ENCODE peak calls at places on chromosome 4, in seven cellular contexts. D, K, B, Z, I, S and J are unnamed samples. For H3K4me1 and H3K27me3, the result is how much of the 10 kb centered on the place peaks cover.

GRCh38 chr4:6926681-6927478 is 17.3 kb downstream of the TBC1D14 start:
- DNase-seq in D (no peak), K (peak), B (no peak), Z (peak), I (no peak), S (no peak), J (no peak)

GRCh38 chr4:89101256-89102161 is 9.8 kb upstream of the TIGD2 start:
- DNase-seq in D (no peak), K (no peak), B (no peak), Z (no peak), I (peak), S (no peak), J (no peak)

GRCh38 chr4:147362868-147363440 is 117.9 kb upstream of the EDNRA start:
- DNase-seq in D (no peak), K (no peak), B (peak), Z (no peak), I (no peak), S (no peak), J (no peak)

GRCh38 chr4:99651811-99652545 is 5.7 kb downstream of the C4orf54 start:
- DNase-seq in D (no peak), K (no peak), B (peak), Z (no peak), I (no peak), S (no peak), J (no peak)

GRCh38 chr4:138870739-138871633 is 144.6 kb upstream of the NOCT start:
- DNase-seq in D (peak), K (peak), B (peak), Z (peak), I (peak), S (peak), J (peak)

GRCh38 chr4:78885598-78885997 is 53.6 kb downstream of the PAQR3 start:
- DNase-seq in D (no peak), K (no peak), B (no peak), Z (no peak), I (no peak), S (no peak), J (no peak)

GRCh38 chr4:70901984-70902576 is at the start of gene MOB1B:
- DNase-seq in D (peak), K (peak), B (peak), Z (peak), I (peak), S (peak), J (peak)

GRCh38 chr4:189215574-189215973 is 725.1 kb upstream of the FRG1 start:
- DNase-seq in D (no peak), K (no peak), B (no peak), Z (no peak), I (no peak), S (no peak), J (no peak)

GRCh38 chr4:26206339-26206738 is 114.5 kb upstream of the RBPJ start:
- DNase-seq in D (no peak), K (no peak), B (no peak), Z (no peak), I (no peak), S (no peak), J (no peak)

GRCh38 chr4:95204873-95205272 is 343.9 kb downstream of the UNC5C start:
- DNase-seq in D (no peak), K (no peak), B (no peak), Z (peak), I (no peak), S (peak), J (no peak)

GRCh38 chr4:81421346-81422218 is 50.1 kb downstream of the RASGEF1B start:
- DNase-seq in D (no peak), K (peak), B (no peak), Z (no peak), I (peak), S (no peak), J (peak)

GRCh38 chr4:11455201-11455835 is 26.6 kb upstream of the HS3ST1 start:
- DNase-seq in D (no peak), K (no peak), B (no peak), Z (no peak), I (no peak), S (no peak), J (no peak)

GRCh38 chr4:41141910-41142309 is 72.4 kb downstream of the APBB2 start:
- DNase-seq in D (no peak), K (no peak), B (no peak), Z (no peak), I (no peak), S (no peak), J (no peak)

GRCh38 chr4:42302348-42302747 is 94.9 kb upstream of the SHISA3 start:
- DNase-seq in D (no peak), K (peak), B (peak), Z (peak), I (no peak), S (peak), J (peak)

DNA sequence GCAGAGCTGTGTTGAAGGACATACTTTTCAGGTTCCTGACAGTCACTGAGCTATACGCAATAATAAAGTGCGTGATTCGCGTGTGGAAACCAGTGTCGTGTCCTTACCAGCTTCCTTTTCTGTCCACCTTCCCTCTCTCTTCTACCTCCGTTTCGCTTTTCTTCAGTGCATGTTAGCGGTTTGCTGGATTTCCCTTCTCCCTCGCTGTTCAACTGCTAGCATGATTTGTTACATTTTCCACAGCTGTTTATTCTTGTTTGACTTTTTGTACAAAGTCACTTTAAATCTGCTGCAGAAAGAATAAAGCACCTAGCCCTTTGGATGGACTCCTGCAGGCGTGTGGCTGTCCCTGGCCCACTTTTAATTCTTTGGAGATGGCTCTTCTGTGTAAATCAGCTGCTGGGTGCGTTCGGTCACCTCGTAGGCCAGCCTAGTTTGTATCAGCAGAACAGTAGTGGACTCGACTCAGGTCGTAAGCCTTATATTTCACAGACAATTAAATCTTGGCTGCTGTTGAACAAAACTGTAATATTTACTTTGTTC is 8.9 kb upstream of the HAND2 start:
- DNase-seq in D (no peak), K (no peak), B (no peak), Z (no peak), I (no peak), S (no peak), J (no peak)
- TF ChIP-seq YY1 in D (no peak), K (no peak), B (no peak), Z (no peak), I (no peak), S (no peak), J (no peak)

GRCh38 chr4:177323416-177323815 is 13.7 kb downstream of the NEIL3 start:
- DNase-seq in D (no peak), K (no peak), B (peak), Z (no peak), I (no peak), S (no peak), J (no peak)
- H3K4me1 ChIP-seq in D (under half), K (under half), B (under half), Z (under half), I (under half), S (under half), J (under half)

DNA sequence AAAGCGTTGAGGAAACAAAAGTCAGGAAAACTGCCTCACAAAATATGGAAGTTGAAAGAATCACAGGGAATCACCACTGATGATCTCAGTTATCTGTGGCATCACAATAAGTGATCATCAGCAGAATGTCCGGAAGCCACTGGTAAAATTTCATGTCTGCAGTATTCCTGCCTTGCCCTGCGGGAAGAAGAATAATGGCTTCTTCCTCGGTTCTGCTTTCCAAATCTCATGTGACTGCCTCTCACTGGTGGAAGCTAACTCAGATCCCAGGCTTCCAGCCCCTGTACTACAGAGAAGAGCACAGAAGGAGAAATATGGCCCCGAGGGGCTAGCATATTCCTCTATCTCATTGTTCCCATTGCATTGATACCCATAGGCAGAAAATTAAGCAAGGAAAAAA is 12.7 kb upstream of the ZNF330 start:
- DNase-seq in D (no peak), K (no peak), B (no peak), Z (no peak), I (no peak), S (no peak), J (no peak)
- H3K27me3 ChIP-seq in D (under half), K (under half), B (under half), Z (under half), I (under half), S (under half), J (under half)

DNA sequence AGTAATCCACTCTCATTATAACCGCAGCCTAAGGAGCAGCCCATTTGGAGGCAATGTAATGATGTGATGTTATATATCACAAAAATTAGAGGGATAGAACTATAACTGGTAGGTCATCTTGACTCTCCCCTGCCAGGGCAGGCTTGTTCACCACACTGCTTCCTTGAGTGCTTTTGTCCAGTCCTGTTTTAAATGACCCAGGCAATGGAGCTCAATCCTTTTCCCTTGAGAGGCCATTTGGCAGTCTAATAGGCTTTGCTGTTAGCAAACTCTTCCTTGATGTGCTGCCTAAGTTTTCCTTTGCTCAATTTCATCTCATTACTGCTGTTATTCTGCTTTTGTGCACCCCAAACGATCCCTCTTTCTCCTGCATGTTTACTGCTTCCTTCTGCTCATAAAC is 230.9 kb downstream of the C4orf33 start:
- DNase-seq in D (no peak), K (no peak), B (no peak), Z (no peak), I (no peak), S (no peak), J (no peak)
- TF ChIP-seq YY1 in D (no peak), K (no peak), B (no peak), Z (no peak), I (no peak), S (no peak), J (no peak)

DNA sequence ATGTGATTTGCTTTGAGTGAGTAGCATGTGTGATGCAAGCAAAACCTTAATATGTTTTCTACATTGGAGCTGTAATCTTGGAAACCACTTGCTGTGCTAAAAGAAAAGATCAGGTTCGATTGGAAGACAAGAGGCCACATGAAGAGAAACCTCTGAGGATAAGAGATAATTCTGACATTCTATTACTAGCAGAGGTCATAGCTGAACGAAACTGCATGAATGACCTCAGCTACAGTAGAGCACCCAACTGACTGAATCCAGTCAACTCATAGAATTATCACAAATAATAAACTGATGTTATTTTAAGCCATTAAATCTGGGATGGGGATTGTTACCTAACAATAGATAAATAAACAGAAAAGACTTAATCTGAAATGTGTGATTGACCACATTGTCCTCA is 147.1 kb downstream of the CAMK2D start:
- DNase-seq in D (no peak), K (peak), B (no peak), Z (no peak), I (no peak), S (no peak), J (no peak)
- H3K4me1 ChIP-seq in D (under half), K (under half), B (under half), Z (under half), I (under half), S (under half), J (under half)

GRCh38 chr4:165874799-165875371 is 1.8 kb downstream of the TLL1 start:
- DNase-seq in D (no peak), K (no peak), B (peak), Z (no peak), I (no peak), S (no peak), J (no peak)
- H3K27me3 ChIP-seq in D (under half), K (under half), B (under half), Z (under half), I (under half), S (under half), J (half or more)